ENCODE peak calls at places on chromosome 5, in four cellular contexts. One of them, this sample, is unnamed.

GRCh38 chr5:90410178-90410762 is 714 bp upstream of the CETN3 start:
- DNase-seq in upper lobe of left lung: no peak
- DNase-seq in anterior cingulate cortex: no peak
- DNase-seq in naive thymus-derived CD4-positive, alpha-beta T cell: no peak
- DNase-seq in this sample: no peak

GRCh38 chr5:60463179-60463868 is 236.6 kb downstream of the DEPDC1B start:
- DNase-seq in upper lobe of left lung: no peak
- DNase-seq in anterior cingulate cortex: no peak
- DNase-seq in naive thymus-derived CD4-positive, alpha-beta T cell: no peak
- DNase-seq in this sample: no peak

GRCh38 chr5:150671509-150672236 is 10.6 kb downstream of the MYOZ3 start:
- DNase-seq in upper lobe of left lung: peak; percentile 88
- DNase-seq in anterior cingulate cortex: no peak
- DNase-seq in naive thymus-derived CD4-positive, alpha-beta T cell: no peak
- DNase-seq in this sample: no peak

GRCh38 chr5:96175090-96175489 is 213.4 kb upstream of the ELL2 start:
- DNase-seq in upper lobe of left lung: no peak
- DNase-seq in anterior cingulate cortex: no peak
- DNase-seq in naive thymus-derived CD4-positive, alpha-beta T cell: no peak
- DNase-seq in this sample: no peak

GRCh38 chr5:95808686-95809413 is 13.7 kb downstream of the GLRX start:
- DNase-seq in upper lobe of left lung: no peak
- DNase-seq in anterior cingulate cortex: peak; percentile 61
- DNase-seq in naive thymus-derived CD4-positive, alpha-beta T cell: peak; percentile 54
- DNase-seq in this sample: peak; percentile 51

GRCh38 chr5:31280210-31280609 is 86.7 kb downstream of the CDH6 start:
- DNase-seq in upper lobe of left lung: no peak
- DNase-seq in anterior cingulate cortex: no peak
- DNase-seq in naive thymus-derived CD4-positive, alpha-beta T cell: no peak
- DNase-seq in this sample: no peak

GRCh38 chr5:1171340-1171941 is 30.0 kb upstream of the SLC6A19 start:
- DNase-seq in upper lobe of left lung: peak; percentile 1
- DNase-seq in anterior cingulate cortex: no peak
- DNase-seq in naive thymus-derived CD4-positive, alpha-beta T cell: no peak
- DNase-seq in this sample: no peak

GRCh38 chr5:172245823-172246222 is 37.7 kb downstream of the UBTD2 start:
- DNase-seq in upper lobe of left lung: no peak
- DNase-seq in anterior cingulate cortex: no peak
- DNase-seq in naive thymus-derived CD4-positive, alpha-beta T cell: no peak
- DNase-seq in this sample: no peak

GRCh38 chr5:149358294-149358651 is 427 bp downstream of the PCYOX1L start:
- DNase-seq in upper lobe of left lung: no peak
- DNase-seq in anterior cingulate cortex: peak; percentile 48
- DNase-seq in naive thymus-derived CD4-positive, alpha-beta T cell: no peak
- DNase-seq in this sample: no peak